ENCODE peak calls at places on chromosome 7, in four cellular contexts. P is endothelial cell, B is colonic mucosa, R is dorsolateral prefrontal cortex. L is an unnamed sample.

GRCh38 chr7:32290015-32290414 is 200.2 kb downstream of the LSM5 start:
- DNase-seq in B (no peak), P (no peak), R (no peak), L (no peak)

GRCh38 chr7:14924398-14924797 is 21.8 kb upstream of the DGKB start:
- DNase-seq in R (no peak), B (no peak), P (no peak), L (no peak)

GRCh38 chr7:1721047-1721687 is 51.1 kb downstream of the ELFN1 start:
- DNase-seq in P (no peak), B (no peak), R (no peak), L (no peak)

GRCh38 chr7:52017802-52018679 is 701.4 kb upstream of the COBL start:
- DNase-seq in B (peak; percentile 36), P (peak; percentile 64), R (no peak), L (peak; percentile 37)

GRCh38 chr7:30531286-30531685 is 26.7 kb upstream of the GGCT start:
- DNase-seq in R (no peak), P (no peak), B (no peak), L (no peak)

GRCh38 chr7:112068967-112069366 is 137.2 kb downstream of the DOCK4 start:
- DNase-seq in B (no peak), R (no peak), P (no peak), L (no peak)

GRCh38 chr7:86923530-86923929 is 135.9 kb downstream of the ELAPOR2 start:
- DNase-seq in B (no peak), R (no peak), P (no peak), L (no peak)

GRCh38 chr7:142391191-142391992 is 133.5 kb upstream of the PRSS58 start:
- DNase-seq in P (peak; percentile 79), B (no peak), R (peak; percentile 54), L (no peak)

GRCh38 chr7:92158660-92159575 is 20.0 kb downstream of the LRRD1 start:
- DNase-seq in B (no peak), P (no peak), R (no peak), L (no peak)

GRCh38 chr7:37281368-37282092 is 167.1 kb downstream of the ELMO1 start:
- DNase-seq in B (no peak), P (no peak), R (peak; percentile 58), L (no peak)

DNA sequence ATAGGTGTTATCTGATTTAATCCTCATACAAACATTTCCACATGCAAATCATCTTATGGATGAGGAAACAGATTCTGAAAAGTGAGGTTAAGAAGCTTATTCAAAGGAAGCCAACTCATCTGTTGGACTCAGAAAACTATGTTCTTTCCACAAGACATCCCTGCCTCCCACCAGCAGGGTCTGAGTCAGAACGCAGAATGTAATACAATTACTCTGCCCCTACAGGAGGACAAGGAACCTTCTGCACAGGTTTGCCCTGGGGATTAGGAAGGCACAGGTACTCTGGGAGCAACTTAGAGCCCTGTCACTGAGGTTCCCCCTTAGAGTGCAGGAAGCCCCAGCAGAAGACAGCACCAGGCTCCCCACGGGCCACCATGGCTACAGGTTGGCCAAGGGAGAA is 255.7 kb downstream of the TNS3 start:
- DNase-seq in P (no peak), R (no peak), B (no peak), L (no peak)
- TF ChIP-seq CTCF in P (no peak), R (no peak), B (no peak), L (peak; percentile 36)

GRCh38 chr7:149489391-149490024 is 8.1 kb downstream of the ZNF746 start:
- DNase-seq in B (no peak), P (no peak), R (no peak), L (no peak)
- TF ChIP-seq CTCF in B (no peak), P (no peak), R (no peak), L (no peak)

DNA sequence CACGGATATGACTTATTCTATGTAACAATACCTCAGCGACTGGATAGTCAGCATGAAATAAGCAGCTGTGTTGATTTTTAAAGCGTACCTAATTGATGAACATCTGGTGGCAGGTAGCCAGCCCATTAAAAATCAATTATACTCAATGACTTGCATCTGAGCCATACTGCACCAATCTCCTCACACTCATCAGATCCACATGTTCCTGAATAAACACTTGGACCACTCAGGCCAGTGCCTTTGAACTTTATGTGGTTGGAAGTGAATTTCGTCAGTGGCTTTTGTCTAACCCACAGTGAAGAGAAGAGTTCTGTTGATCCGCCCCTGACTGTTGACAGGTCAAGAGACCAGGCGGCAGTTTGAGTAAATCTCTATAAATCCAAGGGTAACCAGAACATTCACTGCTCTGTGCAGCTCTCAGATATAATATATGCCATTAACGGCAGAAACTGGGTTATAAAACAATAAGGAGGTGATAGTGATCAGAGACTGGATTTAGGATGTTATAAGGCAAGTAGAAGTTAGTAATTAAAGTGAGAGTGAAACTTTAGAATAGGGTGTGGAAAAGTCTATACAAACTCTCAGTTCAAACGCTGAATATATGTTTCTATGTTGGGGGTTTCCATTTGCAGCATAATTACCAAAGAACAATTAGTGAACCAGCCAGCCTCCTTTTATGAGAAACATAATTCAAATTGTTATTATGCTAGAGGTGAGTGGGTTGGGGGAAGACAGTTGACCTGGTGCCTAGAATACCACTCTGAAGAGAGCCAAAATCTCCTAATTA is 435.5 kb downstream of the MDFIC start:
- DNase-seq in R (no peak), P (no peak), B (peak; percentile 17), L (no peak)
- TF ChIP-seq CTCF in R (no peak), P (no peak), B (no peak), L (no peak)

GRCh38 chr7:85887133-85887532 is 700.3 kb upstream of the SEMA3D start:
- DNase-seq in P (no peak), B (no peak), R (no peak), L (no peak)

DNA sequence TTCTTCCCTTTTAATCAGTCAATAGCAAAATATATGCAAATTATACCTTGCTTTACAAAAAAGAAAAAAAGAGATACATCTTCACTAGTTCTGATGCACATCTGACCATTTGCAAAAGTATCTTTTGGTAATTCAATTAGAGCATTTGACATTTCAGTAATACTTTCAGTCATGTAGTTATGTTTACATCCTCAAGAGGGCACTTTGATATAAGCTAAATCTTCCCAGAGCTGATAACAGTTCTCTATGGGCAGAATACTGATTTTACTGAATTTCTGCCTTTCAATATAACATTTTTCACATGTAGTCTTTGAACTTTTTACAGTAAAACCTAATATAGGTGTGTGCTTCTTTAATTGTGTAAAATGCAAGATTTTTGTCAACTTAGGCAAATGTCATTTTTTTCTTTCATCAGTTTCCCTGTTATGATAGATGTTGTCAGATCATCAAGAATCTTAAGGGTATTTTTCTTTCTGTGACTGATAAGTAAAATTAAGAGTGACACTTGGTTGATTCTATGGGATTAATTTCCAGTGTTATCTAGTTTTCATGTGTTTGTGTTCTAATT is 703.5 kb upstream of the SEMA3D start:
- DNase-seq in B (no peak), P (no peak), R (no peak), L (no peak)
- TF ChIP-seq CTCF in B (peak; percentile 35), P (peak; percentile 78), R (peak; percentile 53), L (peak; percentile 85)

DNA sequence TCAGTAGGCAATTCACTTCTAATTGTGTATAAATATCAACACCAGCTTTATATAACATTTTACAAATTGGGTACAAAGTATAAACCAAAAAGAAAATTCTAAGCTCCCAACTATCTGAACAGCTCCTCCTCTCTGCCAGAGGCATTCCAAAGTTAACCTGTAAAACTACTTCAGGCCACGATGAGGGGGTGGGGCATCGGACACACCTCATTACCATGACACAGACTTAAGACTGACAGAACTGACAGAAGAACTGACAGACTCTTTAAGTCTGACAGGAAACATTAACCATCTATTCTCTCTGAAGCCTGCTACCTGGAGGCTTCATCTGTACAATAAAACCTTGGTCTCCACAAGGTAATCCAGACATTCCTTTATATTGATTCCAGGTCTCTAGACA is 12.3 kb downstream of the ESYT2 start:
- DNase-seq in P (no peak), B (peak; percentile 76), R (no peak), L (no peak)
- TF ChIP-seq CTCF in P (no peak), B (peak; percentile 14), R (no peak), L (no peak)